ENCODE peak calls at places on chromosomes 13 and 19, in five cellular contexts. H is stimulated activated CD8-positive, alpha-beta memory T cell treated with anti-CD3 and anti-CD28 coated beads, Interleukin-7, amount 100 ng/mL, for 1 hour; J is stimulated activated naive CD8-positive, alpha-beta T cell treated with anti-CD3 and anti-CD28 coated beads, Interleukin-15, amount 100 ng/mL, for 72 hours; A is GM10248; T is mucosa of descending colon. O is an unnamed sample.
A peak's percentile ranks its signal among the peaks of the same experiment; 100 is the strongest.

GRCh38 chr13:102724923-102725322 is 30.1 kb upstream of the METTL21C start:
- DNase-seq in H (no peak), J (no peak), T (no peak), A (no peak), O (no peak)

GRCh38 chr13:95300625-95301134 is 571 bp downstream of the ABCC4 start:
- DNase-seq in T (peak; percentile 82), J (peak; percentile 43), A (peak; percentile 79), H (peak; percentile 14), O (peak; percentile 78)

GRCh38 chr13:49098198-49098597 is 121.9 kb upstream of the MLNR start:
- DNase-seq in H (no peak), T (no peak), J (no peak), A (no peak), O (peak; percentile 39)

GRCh38 chr13:48501705-48502104 is 31.2 kb downstream of the RCBTB2 start:
- DNase-seq in A (no peak), H (no peak), J (no peak), T (no peak), O (no peak)

GRCh38 chr13:62210951-62211350 is 795.3 kb upstream of the PCDH20 start:
- DNase-seq in A (no peak), J (no peak), T (no peak), H (no peak), O (no peak)

GRCh38 chr13:48644141-48644540 is 9.6 kb upstream of the CYSLTR2 start:
- DNase-seq in H (no peak), J (no peak), T (no peak), A (no peak), O (no peak)

GRCh38 chr13:42969558-42970172 is 22.4 kb downstream of the EPSTI1 start:
- DNase-seq in A (peak; percentile 72), T (peak; percentile 78), H (peak; percentile 70), J (peak; percentile 70), O (peak; percentile 86)

GRCh38 chr19:17522988-17523872 is 11.8 kb downstream of the PGLS start:
- DNase-seq in J (peak; percentile 87), A (peak; percentile 87), H (peak; percentile 15), T (peak; percentile 83), O (no peak)

GRCh38 chr13:44052843-44053607 is 173.3 kb downstream of the LACC1 start:
- DNase-seq in T (no peak), A (no peak), H (no peak), J (no peak), O (no peak)

GRCh38 chr13:20390526-20391175 is 135.0 kb downstream of the CRYL1 start:
- DNase-seq in A (no peak), J (no peak), T (no peak), H (no peak), O (no peak)

GRCh38 chr13:75458696-75459422 is 23.1 kb downstream of the TBC1D4 start:
- DNase-seq in T (peak; percentile 68), A (peak; percentile 64), J (no peak), H (no peak), O (no peak)

GRCh38 chr13:110307697-110308376 is 753 bp downstream of the COL4A2 start:
- DNase-seq in A (no peak), T (no peak), J (no peak), H (no peak), O (peak; percentile 50)

GRCh38 chr19:16364231-16364865 is 39.7 kb downstream of the KLF2 start:
- DNase-seq in T (peak; percentile 57), H (no peak), A (no peak), J (no peak), O (no peak)

GRCh38 chr19:47765522-47766358 is 12.8 kb upstream of the SELENOW start:
- DNase-seq in A (peak; percentile 73), H (no peak), T (no peak), J (no peak), O (peak; percentile 78)

GRCh38 chr13:53098455-53098854 is 69.8 kb downstream of the OLFM4 start:
- DNase-seq in H (no peak), A (no peak), T (no peak), J (no peak), O (no peak)

GRCh38 chr19:55447421-55448174 is 4.5 kb upstream of the SHISA7 start:
- DNase-seq in T (no peak), A (no peak), H (no peak), J (no peak), O (peak; percentile 38)